ENCODE peak calls at places on chromosomes 4 and X, in ten cellular contexts. J is activated T-helper 1 cell treated with anti-CD3 and anti-CD28 coated beads, Interleukin-2, amount 50 U/mL, for 16 hours; Y is Caki2; T is HT-29; B is DMS 273 treated with DMSO at 0.1 percent for 48 hours; Q is activated naive CD4-positive, alpha-beta T cell; L is globus pallidus; H is sciatic nerve; N is activated CD4-positive, alpha-beta T cell treated with anti-CD3 and anti-CD28 coated beads, Interleukin-2, amount 50 U/mL, for 4 hours; K is activated CD8-positive, alpha-beta memory T cell treated with anti-CD3 and anti-CD28 coated beads, Interleukin-2, amount 50 U/mL, for 48 hours. P is an unnamed sample.

GRCh38 chrX:13647709-13648212 is 5.2 kb upstream of the TCEANC start:
- DNase-seq in Y (peak; percentile 72), K (peak; percentile 71), H (no peak), Q (no peak), L (no peak), J (peak; percentile 37), B (no peak), T (peak; percentile 78), N (peak; percentile 54), P (no peak)

GRCh38 chr4:102684605-102685052 is 76.1 kb downstream of the MANBA start:
- DNase-seq in N (no peak), B (no peak), J (no peak), K (no peak), L (no peak), Y (peak; percentile 54), Q (no peak), H (no peak), T (no peak), P (no peak)

GRCh38 chrX:109890910-109891502 is 111.9 kb upstream of the TMEM164 start:
- DNase-seq in Y (peak; percentile 33), H (peak; percentile 62), N (peak; percentile 7), Q (no peak), B (peak; percentile 31), J (peak; percentile 18), K (peak; percentile 57), T (peak; percentile 74), L (no peak), P (peak; percentile 71)

GRCh38 chr4:85500110-85500867 is 25.3 kb downstream of the ARHGAP24 start:
- DNase-seq in B (no peak), L (no peak), N (no peak), Q (no peak), T (no peak), J (no peak), H (no peak), Y (no peak), K (no peak), P (no peak)

GRCh38 chr4:110128092-110128989 is 70.1 kb downstream of the ELOVL6 start:
- DNase-seq in H (no peak), L (no peak), K (no peak), Y (no peak), N (no peak), B (no peak), J (no peak), Q (no peak), T (no peak), P (no peak)

GRCh38 chr4:5708171-5708828 is at the start of gene EVC2:
- DNase-seq in K (peak; percentile 68), L (peak; percentile 12), H (peak; percentile 87), N (no peak), J (no peak), T (no peak), Y (no peak), Q (no peak), B (no peak), P (peak; percentile 51)

GRCh38 chr4:172996571-172997216 is 171.9 kb upstream of the GALNT7 start:
- DNase-seq in T (no peak), K (no peak), B (no peak), N (no peak), L (no peak), Y (peak; percentile 74), J (no peak), H (no peak), Q (no peak), P (no peak)

GRCh38 chr4:128573781-128574508 is 235.6 kb upstream of the JADE1 start:
- DNase-seq in L (no peak), N (no peak), Y (peak; percentile 96), H (no peak), J (no peak), K (no peak), B (no peak), T (peak; percentile 84), Q (no peak), P (no peak)

GRCh38 chrX:13130776-13131175 is 86.4 kb upstream of the FAM9C start:
- DNase-seq in T (no peak), H (no peak), N (no peak), Q (no peak), L (no peak), K (no peak), B (no peak), Y (no peak), J (no peak), P (no peak)

GRCh38 chrX:81377329-81377728 is 175.4 kb downstream of the SH3BGRL start:
- DNase-seq in Q (no peak), H (no peak), J (no peak), B (no peak), N (no peak), K (no peak), Y (no peak), L (no peak), T (peak; percentile 49), P (no peak)